ENCODE peak calls at places on chromosomes 12 and 14, in ten cellular contexts. I is HepG2, G is astrocyte of the spinal cord, V is stomach, Y is brain microvascular endothelial cell, W is AG04450, R is Peyer's patch, N is GM12865, D is omental fat pad, T is uterus. C is an unnamed sample.

GRCh38 chr14:94547151-94547680 is 14.0 kb upstream of the SERPINA4 start:
- DNase-seq in I (no peak), G (no peak), V (no peak), Y (no peak), W (no peak), R (no peak), N (no peak), D (no peak), T (no peak), C (no peak)

GRCh38 chr14:104228221-104228620 is 89.8 kb downstream of the KIF26A start:
- DNase-seq in I (no peak), G (no peak), V (no peak), Y (no peak), W (no peak), R (no peak), N (no peak), D (no peak), T (no peak), C (no peak)

GRCh38 chr12:22283006-22283506 is 51.5 kb downstream of the ST8SIA1 start:
- DNase-seq in I (no peak), G (peak), V (no peak), Y (peak), W (no peak), R (no peak), N (no peak), D (no peak), T (no peak), C (no peak)

GRCh38 chr12:98733667-98734350 is 88.7 kb downstream of the APAF1 start:
- DNase-seq in I (no peak), G (no peak), V (no peak), Y (no peak), W (no peak), R (no peak), N (no peak), D (no peak), T (no peak), C (no peak)

GRCh38 chr14:91119556-91120311 is 5.9 kb downstream of the DGLUCY start:
- DNase-seq in I (no peak), G (peak), V (peak), Y (peak), W (no peak), R (peak), N (no peak), D (no peak), T (no peak), C (no peak)

GRCh38 chr14:54570651-54571415 is 3.9 kb downstream of the SAMD4A start:
- DNase-seq in I (no peak), G (peak), V (no peak), Y (peak), W (peak), R (no peak), N (no peak), D (no peak), T (no peak), C (no peak)

GRCh38 chr14:73725116-73726024 is 11.2 kb upstream of the PNMA1 start:
- DNase-seq in I (no peak), G (peak), V (no peak), Y (peak), W (no peak), R (no peak), N (no peak), D (no peak), T (no peak), C (no peak)

GRCh38 chr12:47935196-47935595 is 28.2 kb upstream of the TMEM106C start:
- DNase-seq in I (peak), G (peak), V (peak), Y (peak), W (peak), R (peak), N (no peak), D (no peak), T (no peak), C (no peak)

GRCh38 chr12:9798008-9798619 is 29.2 kb upstream of the KLRF1 start:
- DNase-seq in I (peak), G (peak), V (peak), Y (peak), W (no peak), R (peak), N (peak), D (no peak), T (no peak), C (peak)

GRCh38 chr14:32413967-32414640 is 85.0 kb downstream of the AKAP6 start:
- DNase-seq in I (no peak), G (no peak), V (no peak), Y (no peak), W (no peak), R (no peak), N (no peak), D (no peak), T (no peak), C (no peak)

GRCh38 chr12:131194166-131194565 is 240.5 kb downstream of the ADGRD1 start:
- DNase-seq in I (no peak), G (no peak), V (no peak), Y (no peak), W (no peak), R (no peak), N (peak), D (no peak), T (no peak), C (no peak)

GRCh38 chr12:131075611-131076010 is 121.9 kb downstream of the ADGRD1 start:
- DNase-seq in I (no peak), G (no peak), V (peak), Y (no peak), W (no peak), R (no peak), N (no peak), D (no peak), T (no peak), C (no peak)

GRCh38 chr12:29991924-29992323 is 208.2 kb upstream of the TMTC1 start:
- DNase-seq in I (no peak), G (no peak), V (no peak), Y (no peak), W (no peak), R (no peak), N (no peak), D (no peak), T (no peak), C (no peak)

GRCh38 chr14:71011479-71011878 is 104.2 kb downstream of the PCNX1 start:
- DNase-seq in I (no peak), G (no peak), V (no peak), Y (no peak), W (no peak), R (no peak), N (no peak), D (no peak), T (no peak), C (no peak)

GRCh38 chr14:34211732-34212131 is 250.3 kb downstream of the SPTSSA start:
- DNase-seq in I (no peak), G (no peak), V (no peak), Y (no peak), W (no peak), R (no peak), N (peak), D (no peak), T (no peak), C (peak)

GRCh38 chr12:50842637-50843493 is at the start of gene TMPRSS12:
- DNase-seq in I (no peak), G (no peak), V (no peak), Y (no peak), W (no peak), R (no peak), N (no peak), D (no peak), T (no peak), C (no peak)

GRCh38 chr14:65487783-65488578 is 75.5 kb downstream of the FUT8 start:
- DNase-seq in I (no peak), G (no peak), V (no peak), Y (no peak), W (no peak), R (no peak), N (no peak), D (no peak), T (no peak), C (no peak)

GRCh38 chr12:31477669-31478068 is 113.3 kb downstream of the DENND5B start:
- DNase-seq in I (no peak), G (no peak), V (no peak), Y (no peak), W (no peak), R (no peak), N (peak), D (no peak), T (no peak), C (peak)

GRCh38 chr14:103828315-103828967 is 18.9 kb downstream of the PPP1R13B start:
- DNase-seq in I (no peak), G (no peak), V (peak), Y (no peak), W (no peak), R (no peak), N (no peak), D (no peak), T (peak), C (no peak)

GRCh38 chr14:78519863-78520262 is 349.7 kb downstream of the NRXN3 start:
- DNase-seq in I (peak), G (peak), V (no peak), Y (peak), W (no peak), R (peak), N (peak), D (no peak), T (no peak), C (peak)

GRCh38 chr14:74978416-74978947 is 23.1 kb upstream of the PGF start:
- DNase-seq in I (no peak), G (peak), V (no peak), Y (no peak), W (no peak), R (peak), N (no peak), D (no peak), T (no peak), C (no peak)

GRCh38 chr12:120767071-120768024 is 41.7 kb downstream of the ACADS start:
- DNase-seq in I (no peak), G (no peak), V (no peak), Y (no peak), W (no peak), R (no peak), N (no peak), D (no peak), T (no peak), C (no peak)

GRCh38 chr12:62631531-62632520 is 165.2 kb downstream of the MON2 start:
- DNase-seq in I (peak), G (peak), V (peak), Y (peak), W (peak), R (peak), N (peak), D (no peak), T (peak), C (peak)

GRCh38 chr14:102050625-102051024 is 36.2 kb downstream of the HSP90AA1 start:
- DNase-seq in I (no peak), G (peak), V (no peak), Y (no peak), W (no peak), R (no peak), N (no peak), D (no peak), T (no peak), C (no peak)
- TF ChIP-seq CTCF in I (no peak), G (no peak), V (no peak), Y (no peak), W (no peak), R (no peak), N (no peak), D (no peak), T (no peak), C (no peak)

DNA sequence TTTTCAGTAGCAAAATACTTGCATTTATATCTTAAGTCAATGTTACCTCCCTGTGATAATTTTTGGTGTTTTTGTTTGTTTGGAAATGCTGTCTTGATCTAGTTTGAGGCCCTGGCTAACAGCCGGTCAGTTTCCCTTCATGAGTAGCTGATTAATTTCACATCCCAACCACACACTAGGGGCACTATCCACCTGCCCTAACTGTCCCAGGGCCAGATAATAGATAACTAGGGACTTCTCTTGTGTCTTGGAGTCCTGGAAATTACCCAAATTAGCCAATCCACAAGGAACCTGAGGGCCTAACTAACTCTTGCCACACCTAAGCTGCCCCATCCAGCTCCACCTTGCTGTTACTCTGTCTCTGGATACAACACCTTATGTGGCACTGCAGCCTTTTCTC is 399.9 kb downstream of the FOXG1 start:
- DNase-seq in I (no peak), G (no peak), V (no peak), Y (no peak), W (no peak), R (no peak), N (peak), D (no peak), T (no peak), C (no peak)
- TF ChIP-seq CTCF in I (no peak), G (no peak), V (no peak), Y (peak), W (no peak), R (no peak), N (no peak), D (no peak), T (no peak), C (no peak)

GRCh38 chr12:46261658-46262057 is 7.2 kb downstream of the SLC38A1 start:
- DNase-seq in I (no peak), G (no peak), V (no peak), Y (no peak), W (no peak), R (no peak), N (no peak), D (no peak), T (no peak), C (no peak)

GRCh38 chr12:46265734-46266133 is 3.1 kb downstream of the SLC38A1 start:
- DNase-seq in I (no peak), G (no peak), V (no peak), Y (no peak), W (no peak), R (no peak), N (peak), D (no peak), T (no peak), C (peak)

GRCh38 chr12:46264057-46264456 is 4.8 kb downstream of the SLC38A1 start:
- DNase-seq in I (no peak), G (no peak), V (no peak), Y (no peak), W (no peak), R (no peak), N (peak), D (no peak), T (no peak), C (no peak)

GRCh38 chr12:46265102-46265501 is 3.7 kb downstream of the SLC38A1 start:
- DNase-seq in I (no peak), G (no peak), V (no peak), Y (no peak), W (no peak), R (no peak), N (no peak), D (no peak), T (no peak), C (no peak)

DNA sequence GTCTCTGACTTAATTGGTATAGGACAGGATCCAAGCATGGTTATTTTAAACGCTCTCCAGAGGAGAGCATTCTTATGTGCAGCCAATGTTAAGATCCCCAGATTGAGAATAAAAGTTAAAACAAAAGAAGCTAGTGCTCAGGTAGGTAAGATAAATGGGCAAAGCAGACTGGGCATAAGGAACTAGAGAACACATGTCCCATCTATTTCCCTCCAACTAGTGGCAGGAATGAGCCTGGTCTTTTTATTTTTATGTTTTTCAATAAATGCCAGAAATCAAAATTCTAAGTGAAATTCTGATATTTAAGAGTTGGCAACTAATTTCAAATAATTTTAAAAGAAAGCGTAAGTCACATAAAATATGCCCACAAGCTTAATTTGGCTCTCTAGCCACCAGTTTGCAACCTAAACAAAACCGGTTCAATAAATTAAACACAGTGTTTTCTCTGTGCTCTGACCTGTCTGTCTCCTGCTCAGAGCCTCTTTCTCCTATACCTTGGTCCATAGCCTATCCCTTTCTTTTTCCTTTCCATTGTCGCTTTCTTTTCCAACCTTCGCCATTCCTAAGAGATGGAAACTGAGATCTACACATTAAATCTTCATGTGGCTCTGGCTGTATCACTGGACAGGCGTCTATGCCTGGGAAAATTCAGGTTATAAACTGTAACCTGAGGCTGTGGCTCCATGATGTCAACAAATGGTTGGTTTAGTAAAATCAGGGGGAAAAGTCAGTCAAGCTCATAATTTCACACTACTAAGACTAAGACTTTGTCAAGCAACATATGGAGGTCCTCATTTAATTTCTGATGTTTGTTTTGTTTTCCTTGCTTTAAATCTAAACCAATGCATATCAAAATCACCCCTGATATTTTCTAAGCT is 5.5 kb downstream of the SLC38A1 start:
- DNase-seq in I (no peak), G (no peak), V (no peak), Y (no peak), W (no peak), R (no peak), N (no peak), D (no peak), T (no peak), C (no peak)
- TF ChIP-seq CTCF in I (no peak), G (peak), V (peak), Y (peak), W (peak), R (no peak), N (no peak), D (no peak), T (no peak), C (no peak)

DNA sequence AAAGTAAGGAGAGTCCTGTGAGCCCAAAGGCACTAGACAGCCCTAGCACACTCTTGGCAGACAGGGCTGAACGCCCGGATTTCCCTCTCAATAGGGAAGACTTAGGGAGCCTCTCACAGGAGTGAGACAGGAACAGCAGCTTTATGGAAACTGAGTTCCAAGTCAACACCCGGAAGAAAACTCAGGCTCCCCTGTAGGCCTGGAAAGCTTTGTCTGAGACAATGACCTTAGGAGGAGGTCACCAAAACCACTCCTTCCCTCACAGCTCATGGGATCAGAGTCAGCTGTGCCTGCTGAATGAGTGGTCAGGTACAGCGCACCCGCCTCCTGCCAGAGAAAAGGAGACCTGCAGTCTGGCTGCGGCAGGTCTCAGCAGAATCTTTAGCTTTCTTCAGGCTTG is 229.5 kb downstream of the CACNA1C start:
- DNase-seq in I (peak), G (no peak), V (no peak), Y (no peak), W (no peak), R (peak), N (no peak), D (no peak), T (peak), C (no peak)
- TF ChIP-seq CTCF in I (peak), G (peak), V (no peak), Y (peak), W (no peak), R (no peak), N (no peak), D (no peak), T (no peak), C (no peak)

GRCh38 chr12:106736051-106736957 is 38.2 kb upstream of the RIC8B start:
- DNase-seq in I (peak), G (no peak), V (no peak), Y (no peak), W (no peak), R (no peak), N (peak), D (no peak), T (no peak), C (no peak)
- TF ChIP-seq CTCF in I (peak), G (no peak), V (no peak), Y (no peak), W (no peak), R (no peak), N (peak), D (no peak), T (no peak), C (no peak)

GRCh38 chr14:20907214-20907613 is 16.0 kb downstream of the RNASE3 start:
- DNase-seq in I (no peak), G (no peak), V (no peak), Y (no peak), W (no peak), R (no peak), N (no peak), D (no peak), T (no peak), C (no peak)

GRCh38 chr14:20905661-20906060 is 14.5 kb downstream of the RNASE3 start:
- DNase-seq in I (no peak), G (no peak), V (no peak), Y (no peak), W (no peak), R (no peak), N (no peak), D (no peak), T (no peak), C (no peak)

GRCh38 chr14:20904393-20905029 is 13.3 kb downstream of the RNASE3 start:
- DNase-seq in I (peak), G (no peak), V (no peak), Y (no peak), W (no peak), R (no peak), N (no peak), D (no peak), T (no peak), C (no peak)
- TF ChIP-seq CTCF in I (peak), G (no peak), V (no peak), Y (no peak), W (no peak), R (no peak), N (no peak), D (no peak), T (no peak), C (no peak)

GRCh38 chr14:106875503-106875902 is 1349.1 kb downstream of the TMEM121 start:
- DNase-seq in I (no peak), G (no peak), V (peak), Y (no peak), W (no peak), R (peak), N (peak), D (no peak), T (no peak), C (peak)
- TF ChIP-seq CTCF in I (peak), G (no peak), V (peak), Y (no peak), W (no peak), R (peak), N (peak), D (no peak), T (no peak), C (peak)

GRCh38 chr12:116773276-116773731 is 35.2 kb downstream of the RNFT2 start:
- DNase-seq in I (peak), G (no peak), V (no peak), Y (peak), W (no peak), R (no peak), N (no peak), D (no peak), T (no peak), C (no peak)
- TF ChIP-seq CTCF in I (no peak), G (no peak), V (no peak), Y (peak), W (no peak), R (no peak), N (no peak), D (no peak), T (no peak), C (no peak)

DNA sequence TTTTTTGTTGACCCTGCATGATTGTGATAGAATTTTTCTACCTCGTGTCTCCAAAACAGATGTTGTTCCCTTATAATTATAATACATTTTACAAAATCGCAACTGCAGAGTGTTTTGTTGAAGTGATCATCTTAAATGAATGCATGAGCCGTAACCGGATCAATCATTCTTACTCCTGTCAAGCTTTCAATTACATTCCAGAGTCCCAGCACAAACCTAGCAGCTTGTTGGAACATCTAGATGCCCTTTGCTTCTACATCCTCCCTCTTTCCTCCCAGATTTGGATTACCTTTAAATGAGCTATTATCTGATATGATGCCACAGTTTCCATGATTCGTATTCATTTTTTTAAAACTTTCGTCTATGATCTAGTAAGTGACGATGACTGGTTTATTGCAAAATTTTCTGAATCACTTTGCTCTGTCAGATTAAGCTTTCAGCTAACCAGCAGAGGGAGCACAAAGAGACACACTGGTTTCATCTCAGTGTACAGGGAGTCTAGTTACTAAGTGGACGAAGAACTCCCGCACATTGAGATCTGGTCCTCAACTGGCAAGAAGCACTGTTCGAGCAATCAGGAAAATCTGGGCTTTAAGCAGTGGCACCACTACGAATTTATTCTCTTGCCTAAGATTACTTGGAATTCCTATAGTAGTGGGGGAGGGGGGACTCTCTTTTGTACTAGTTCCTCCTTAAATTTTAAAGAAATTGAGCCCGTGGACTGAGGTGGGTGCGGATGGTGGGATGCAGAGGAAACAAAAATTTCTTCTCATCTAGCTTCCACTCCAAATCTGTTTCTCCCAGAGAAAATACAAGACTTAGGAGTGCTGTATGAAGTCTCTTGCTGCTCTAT is 40.9 kb downstream of the TSHR start:
- DNase-seq in I (peak), G (peak), V (no peak), Y (peak), W (peak), R (peak), N (peak), D (no peak), T (peak), C (peak)
- TF ChIP-seq CTCF in I (peak), G (peak), V (peak), Y (peak), W (peak), R (no peak), N (peak), D (no peak), T (peak), C (peak)